ENCODE peak calls at places on chromosomes 2 and 18, in four cellular contexts. N is cardiac muscle cell, O is mesothelial cell of epicardium, D is GM13977. F is an unnamed sample.

GRCh38 chr2:221554769-221555510 is 17.2 kb downstream of the EPHA4 start:
- DNase-seq in N (peak), O (no peak), D (peak), F (no peak)

GRCh38 chr2:182302174-182302573 is 124.7 kb downstream of the PDE1A start:
- DNase-seq in N (peak), O (no peak), D (no peak), F (no peak)

GRCh38 chr2:221529943-221530652 is 42.0 kb downstream of the EPHA4 start:
- DNase-seq in N (peak), O (no peak), D (no peak), F (no peak)

GRCh38 chr2:209872675-209873074 is 101.0 kb downstream of the UNC80 start:
- DNase-seq in N (peak), O (no peak), D (no peak), F (peak)

GRCh38 chr2:72991439-72991725 is 74.1 kb downstream of the EMX1 start:
- DNase-seq in N (no peak), O (no peak), D (no peak), F (no peak)

GRCh38 chr2:25307949-25308557 is 33.7 kb downstream of the DNMT3A start:
- DNase-seq in N (no peak), O (no peak), D (no peak), F (no peak)

GRCh38 chr2:66575625-66576371 is 140.9 kb downstream of the MEIS1 start:
- DNase-seq in N (peak), O (peak), D (no peak), F (peak)

GRCh38 chr2:128281852-128282245 is 36.8 kb downstream of the HS6ST1 start:
- DNase-seq in N (no peak), O (no peak), D (no peak), F (no peak)

GRCh38 chr2:74242354-74243071 is 44.1 kb downstream of the MTHFD2 start:
- DNase-seq in N (no peak), O (no peak), D (no peak), F (no peak)

GRCh38 chr2:176137883-176138282 is 8.4 kb downstream of the HOXD8 start:
- DNase-seq in N (no peak), O (no peak), D (no peak), F (no peak)

GRCh38 chr2:84906900-84907714 is 1.7 kb downstream of the TMSB10 start:
- DNase-seq in N (peak), O (no peak), D (peak), F (no peak)

GRCh38 chr2:114222331-114222730 is 220.1 kb upstream of the DPP10 start:
- DNase-seq in N (no peak), O (no peak), D (no peak), F (no peak)

GRCh38 chr2:199431748-199432213 is 26.0 kb downstream of the SATB2 start:
- DNase-seq in N (peak), O (no peak), D (no peak), F (no peak)

GRCh38 chr2:237726401-237726830 is 72.2 kb upstream of the RBM44 start:
- DNase-seq in N (peak), O (no peak), D (no peak), F (no peak)

GRCh38 chr2:197498937-197499593 is 575 bp downstream of the HSPD1 start:
- DNase-seq in N (peak), O (peak), D (peak), F (peak)

GRCh38 chr2:218962859-218963492 is 3.5 kb downstream of the CDK5R2 start:
- DNase-seq in N (peak), O (peak), D (peak), F (peak)

GRCh38 chr2:232854082-232854481 is 16.0 kb upstream of the SNORC start:
- DNase-seq in N (peak), O (no peak), D (no peak), F (no peak)

GRCh38 chr2:112185131-112185530 is 46.9 kb downstream of the FBLN7 start:
- DNase-seq in N (no peak), O (no peak), D (no peak), F (no peak)

GRCh38 chr2:203732953-203733510 is 26.6 kb downstream of the CD28 start:
- DNase-seq in N (no peak), O (no peak), D (no peak), F (no peak)

GRCh38 chr18:50125456-50125855 is 69.5 kb downstream of the MYO5B start:
- DNase-seq in N (no peak), O (no peak), D (no peak), F (no peak)

GRCh38 chr2:151947524-151948165 is 119.4 kb upstream of the ARL5A start:
- DNase-seq in N (peak), O (no peak), D (no peak), F (no peak)

GRCh38 chr2:70391988-70392387 is 90.1 kb upstream of the FAM136A start:
- DNase-seq in N (peak), O (no peak), D (no peak), F (no peak)

GRCh38 chr2:151032741-151033152 is 228.9 kb downstream of the RBM43 start:
- DNase-seq in N (peak), O (no peak), D (no peak), F (no peak)

GRCh38 chr18:3715223-3716080 is 265.5 kb downstream of the TGIF1 start:
- DNase-seq in N (no peak), O (no peak), D (no peak), F (no peak)

GRCh38 chr18:76620326-76620813 is 125.3 kb upstream of the ZNF516 start:
- DNase-seq in N (peak), O (peak), D (peak), F (peak)

GRCh38 chr2:127158614-127159290 is 51.8 kb upstream of the BIN1 start:
- DNase-seq in N (no peak), O (peak), D (peak), F (no peak)

GRCh38 chr2:142973160-142973821 is 95.8 kb downstream of the KYNU start:
- DNase-seq in N (peak), O (no peak), D (no peak), F (no peak)

GRCh38 chr18:27839141-27839540 is 337.8 kb downstream of the CDH2 start:
- DNase-seq in N (peak), O (no peak), D (no peak), F (no peak)

GRCh38 chr2:235217814-235218213 is 266.0 kb downstream of the SH3BP4 start:
- DNase-seq in N (peak), O (no peak), D (no peak), F (no peak)

GRCh38 chr18:37085362-37085761 is 256.4 kb downstream of the KIAA1328 start:
- DNase-seq in N (no peak), O (no peak), D (no peak), F (no peak)
- TF ChIP-seq CTCF in N (no peak), O (no peak), D (no peak), F (no peak)

GRCh38 chr2:16639431-16639830 is 26.2 kb downstream of the CYRIA start:
- DNase-seq in N (no peak), O (no peak), D (no peak), F (no peak)
- TF ChIP-seq CTCF in N (no peak), O (no peak), D (no peak), F (no peak)

DNA sequence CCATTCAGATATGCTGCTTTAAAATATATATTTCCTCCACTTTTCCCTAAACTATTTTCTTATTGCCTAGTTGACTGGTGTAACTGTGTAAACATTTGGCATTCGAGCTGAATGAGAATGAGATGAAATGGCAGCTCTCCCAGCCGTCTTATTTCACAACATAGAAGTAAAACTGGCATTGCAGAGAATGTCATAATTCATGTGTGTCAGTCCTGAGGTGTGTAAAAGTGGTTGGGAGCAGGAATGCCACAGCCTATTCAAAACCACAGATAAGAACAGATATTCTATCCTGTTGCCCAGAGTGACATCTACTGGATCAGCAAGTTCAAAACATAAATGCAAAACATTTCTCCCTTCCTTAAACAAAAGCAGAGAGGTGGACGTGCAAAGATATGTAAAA is 565.5 kb upstream of the CHAC2 start:
- DNase-seq in N (peak), O (no peak), D (no peak), F (no peak)
- TF ChIP-seq CTCF in N (no peak), O (no peak), D (no peak), F (no peak)

DNA sequence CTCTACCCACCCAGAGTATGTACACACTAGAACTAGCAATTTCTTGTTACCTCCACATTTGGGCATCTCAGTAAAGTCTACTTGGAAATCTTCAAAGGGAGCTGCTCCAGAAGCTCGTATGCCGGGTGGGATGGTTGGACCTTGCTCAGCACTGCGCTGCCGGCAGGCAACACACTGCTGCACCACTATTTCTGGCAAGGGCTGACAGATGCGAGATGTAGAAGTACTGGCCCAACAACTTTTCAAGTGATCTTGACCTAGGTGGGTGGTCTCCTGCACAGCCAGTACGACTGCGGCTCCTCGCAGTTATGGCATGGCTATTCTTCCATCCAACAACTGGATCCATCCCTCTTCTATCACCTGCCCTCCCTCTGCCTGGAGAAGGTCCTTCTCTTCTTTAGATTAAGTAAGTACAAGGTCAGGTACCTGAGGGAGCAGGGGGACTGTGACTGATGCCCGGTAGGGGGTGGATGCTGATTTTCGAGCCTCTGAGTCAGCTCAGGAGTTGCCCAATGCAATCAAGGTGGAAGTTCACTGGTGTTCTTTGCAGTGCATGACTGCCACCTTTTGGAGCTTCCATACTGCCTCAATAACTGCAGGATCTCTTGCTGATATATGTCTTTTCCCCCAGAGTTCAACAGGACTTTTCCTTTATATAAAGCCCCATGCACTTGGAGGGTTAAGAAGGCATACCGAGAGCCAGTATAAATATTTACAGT is 100.4 kb upstream of the SLC1A4 start:
- DNase-seq in N (peak), O (no peak), D (no peak), F (no peak)
- TF ChIP-seq CTCF in N (peak), O (no peak), D (no peak), F (peak)

DNA sequence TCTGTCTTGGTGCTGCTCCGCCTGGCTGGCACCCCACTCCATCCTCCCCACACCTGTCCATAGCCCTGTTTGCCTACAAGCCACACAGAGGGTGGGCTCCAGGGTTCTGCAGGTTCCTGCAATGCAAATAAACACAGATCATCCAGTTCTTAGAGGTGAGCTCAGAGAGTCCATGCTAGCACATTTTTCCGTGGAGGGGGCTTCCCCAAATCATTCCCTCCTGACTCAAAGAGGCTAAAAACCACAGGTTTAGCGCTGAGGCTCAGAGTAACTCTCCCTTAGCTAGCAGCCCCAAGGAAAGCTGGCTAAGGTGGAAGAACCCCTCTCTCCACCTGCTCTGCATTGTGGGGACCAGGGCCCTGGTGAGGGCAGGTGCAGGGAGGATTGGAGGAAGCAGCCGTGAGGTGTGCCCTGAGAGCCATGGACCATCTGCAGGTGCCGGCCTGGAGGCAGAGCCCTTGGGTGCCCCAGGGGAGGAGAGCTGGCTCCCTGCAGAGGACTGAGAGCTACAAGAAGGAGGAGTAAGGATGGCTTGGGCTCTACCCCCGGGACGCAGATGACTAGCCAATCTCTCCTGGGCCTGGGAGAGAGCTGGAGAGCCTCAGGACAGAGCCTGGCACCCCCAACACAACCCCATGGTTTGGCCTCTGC is 23.8 kb upstream of the TEX44 start:
- DNase-seq in N (no peak), O (no peak), D (no peak), F (no peak)
- TF ChIP-seq CTCF in N (no peak), O (no peak), D (no peak), F (no peak)

DNA sequence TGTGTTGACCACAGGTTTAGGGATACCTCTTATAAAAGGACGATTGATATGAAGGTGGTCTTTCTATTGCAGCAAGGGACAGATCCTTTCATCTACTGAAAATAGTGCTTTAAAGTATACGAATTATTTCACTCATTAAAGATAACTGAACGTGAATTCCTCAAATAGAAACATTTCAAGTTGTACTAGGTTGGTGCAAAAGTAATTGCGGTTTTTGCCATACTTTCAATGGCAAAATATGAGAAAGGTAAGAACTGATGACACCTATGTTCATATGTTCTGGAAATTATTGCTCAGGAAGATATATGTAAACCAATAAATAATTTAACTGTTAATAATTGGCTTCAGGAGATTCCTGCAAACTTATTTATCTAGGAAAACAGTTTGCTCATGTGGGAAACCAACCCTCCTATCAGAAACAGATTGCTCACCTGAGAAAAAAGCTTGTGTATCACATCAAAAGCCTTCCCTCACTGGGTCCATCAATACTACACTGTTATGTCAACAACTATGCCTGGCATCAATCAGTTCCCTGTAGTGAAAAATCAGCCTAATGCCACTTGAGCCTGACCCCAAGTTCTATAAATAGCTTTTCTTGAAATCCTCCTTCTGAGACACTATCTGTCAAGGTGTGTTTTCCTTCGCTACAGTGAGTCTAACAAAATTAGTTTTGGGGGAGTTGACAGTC is 81.5 kb upstream of the ACSL3 start:
- DNase-seq in N (no peak), O (no peak), D (no peak), F (no peak)
- TF ChIP-seq CTCF in N (no peak), O (no peak), D (no peak), F (no peak)